ENCODE peak calls at places on chromosomes 1 and 21, in five cellular contexts. W, R, E, Y and D are unnamed samples.

GRCh38 chr1:218803351-218803997 is 370.2 kb upstream of the LYPLAL1 start:
- DNase-seq in W (no peak), R (no peak), E (no peak), Y (no peak), D (no peak)

GRCh38 chr1:165857046-165857801 is 29.8 kb downstream of the UCK2 start:
- DNase-seq in W (no peak), R (no peak), E (no peak), Y (no peak), D (peak; percentile 68)

GRCh38 chr1:3697810-3698209 is 45.5 kb downstream of the TP73 start:
- DNase-seq in W (peak; percentile 90), R (no peak), E (no peak), Y (no peak), D (no peak)

GRCh38 chr1:87869563-87869962 is 540.9 kb downstream of the LMO4 start:
- DNase-seq in W (no peak), R (peak; percentile 69), E (no peak), Y (no peak), D (peak; percentile 26)

GRCh38 chr1:2989185-2989584 is 32.1 kb upstream of the ACTRT2 start:
- DNase-seq in W (no peak), R (no peak), E (no peak), Y (no peak), D (no peak)

GRCh38 chr1:38784452-38785284 is 74.9 kb downstream of the RRAGC start:
- DNase-seq in W (no peak), R (no peak), E (no peak), Y (no peak), D (no peak)

GRCh38 chr21:39007532-39007931 is 175.7 kb downstream of the PSMG1 start:
- DNase-seq in W (no peak), R (no peak), E (no peak), Y (no peak), D (no peak)

GRCh38 chr1:160068231-160068630 is 1.7 kb downstream of the KCNJ10 start:
- DNase-seq in W (no peak), R (no peak), E (peak; percentile 86), Y (no peak), D (no peak)

GRCh38 chr21:26437326-26438009 is 135.6 kb downstream of the CYYR1 start:
- DNase-seq in W (no peak), R (peak; percentile 88), E (no peak), Y (no peak), D (no peak)

GRCh38 chr21:44432841-44433790 is 22.2 kb upstream of the LRRC3 start:
- DNase-seq in W (no peak), R (no peak), E (no peak), Y (peak; percentile 63), D (no peak)

GRCh38 chr1:183702813-183703198 is 49.7 kb upstream of the APOBEC4 start:
- DNase-seq in W (no peak), R (no peak), E (no peak), Y (no peak), D (no peak)

GRCh38 chr1:161081151-161081405 is 8.3 kb downstream of the NECTIN4 start:
- DNase-seq in W (no peak), R (no peak), E (no peak), Y (no peak), D (no peak)

GRCh38 chr1:197619008-197619640 is 156.2 kb downstream of the DENND1B start:
- DNase-seq in W (peak; percentile 14), R (peak; percentile 55), E (no peak), Y (no peak), D (no peak)

GRCh38 chr1:231636157-231636556 is 9.6 kb downstream of the DISC1 start:
- DNase-seq in W (no peak), R (peak; percentile 4), E (peak; percentile 38), Y (no peak), D (peak; percentile 26)

GRCh38 chr21:44615881-44616590 is 4.2 kb downstream of the KRTAP10-8 start:
- DNase-seq in W (no peak), R (no peak), E (no peak), Y (no peak), D (no peak)

GRCh38 chr1:98110674-98111073 is 189.8 kb upstream of the DPYD start:
- DNase-seq in W (no peak), R (peak; percentile 50), E (no peak), Y (no peak), D (no peak)

GRCh38 chr1:31498376-31499040 is 77.8 kb upstream of the TINAGL1 start:
- DNase-seq in W (no peak), R (no peak), E (no peak), Y (no peak), D (no peak)

GRCh38 chr1:98388431-98388830 is 273.1 kb upstream of the SNX7 start:
- DNase-seq in W (no peak), R (peak; percentile 80), E (no peak), Y (no peak), D (no peak)

GRCh38 chr1:86965012-86965826 is 50.8 kb downstream of the HS2ST1 start:
- DNase-seq in W (peak; percentile 11), R (peak; percentile 74), E (no peak), Y (no peak), D (no peak)

GRCh38 chr1:171434717-171435346 is 50.5 kb upstream of the PRRC2C start:
- DNase-seq in W (no peak), R (peak; percentile 91), E (no peak), Y (peak; percentile 69), D (peak; percentile 73)

GRCh38 chr1:227058321-227058751 is 118.2 kb downstream of the COQ8A start:
- DNase-seq in W (no peak), R (peak; percentile 36), E (no peak), Y (no peak), D (no peak)

GRCh38 chr1:45824607-45825006 is 21.2 kb downstream of the MAST2 start:
- DNase-seq in W (no peak), R (no peak), E (no peak), Y (no peak), D (no peak)